ENCODE peak calls at places on chromosomes 2 and 18, in seven cellular contexts. One of them, this sample, is unnamed.

GRCh38 chr2:182379235-182379634 is 47.6 kb downstream of the PDE1A start:
- DNase-seq in AML-193: no peak
- DNase-seq in stimulated activated naive CD8-positive, alpha-beta T cell treated with anti-CD3 and anti-CD28 coated beads, Interleukin-15, amount 100 ng/mL, for 72 hours: no peak
- DNase-seq in caudate nucleus: no peak
- DNase-seq in H9: no peak
- DNase-seq in colonic mucosa: no peak
- DNase-seq in NCI-H1105 treated with DMSO at 0.1 percent for 48 hours: peak; percentile 68
- DNase-seq in this sample: no peak

GRCh38 chr18:11175266-11175947 is 26.0 kb upstream of the PIEZO2 start:
- DNase-seq in AML-193: no peak
- DNase-seq in stimulated activated naive CD8-positive, alpha-beta T cell treated with anti-CD3 and anti-CD28 coated beads, Interleukin-15, amount 100 ng/mL, for 72 hours: no peak
- DNase-seq in caudate nucleus: no peak
- DNase-seq in H9: no peak
- DNase-seq in colonic mucosa: no peak
- DNase-seq in NCI-H1105 treated with DMSO at 0.1 percent for 48 hours: no peak
- DNase-seq in this sample: no peak

GRCh38 chr2:140814141-140814540 is 1316.7 kb downstream of the LRP1B start:
- DNase-seq in AML-193: no peak
- DNase-seq in stimulated activated naive CD8-positive, alpha-beta T cell treated with anti-CD3 and anti-CD28 coated beads, Interleukin-15, amount 100 ng/mL, for 72 hours: no peak
- DNase-seq in caudate nucleus: no peak
- DNase-seq in H9: no peak
- DNase-seq in colonic mucosa: no peak
- DNase-seq in NCI-H1105 treated with DMSO at 0.1 percent for 48 hours: peak; percentile 32
- DNase-seq in this sample: no peak

GRCh38 chr18:80175451-80176235 is 66.6 kb downstream of the ADNP2 start:
- DNase-seq in AML-193: no peak
- DNase-seq in stimulated activated naive CD8-positive, alpha-beta T cell treated with anti-CD3 and anti-CD28 coated beads, Interleukin-15, amount 100 ng/mL, for 72 hours: peak; percentile 72
- DNase-seq in caudate nucleus: no peak
- DNase-seq in H9: no peak
- DNase-seq in colonic mucosa: no peak
- DNase-seq in NCI-H1105 treated with DMSO at 0.1 percent for 48 hours: no peak
- DNase-seq in this sample: no peak

GRCh38 chr2:51534176-51534575 is 502.2 kb upstream of the NRXN1 start:
- DNase-seq in AML-193: no peak
- DNase-seq in stimulated activated naive CD8-positive, alpha-beta T cell treated with anti-CD3 and anti-CD28 coated beads, Interleukin-15, amount 100 ng/mL, for 72 hours: no peak
- DNase-seq in caudate nucleus: no peak
- DNase-seq in H9: no peak
- DNase-seq in colonic mucosa: no peak
- DNase-seq in NCI-H1105 treated with DMSO at 0.1 percent for 48 hours: peak; percentile 92
- DNase-seq in this sample: no peak

GRCh38 chr2:172323256-172323655 is 104.1 kb upstream of the ITGA6 start:
- DNase-seq in AML-193: no peak
- DNase-seq in stimulated activated naive CD8-positive, alpha-beta T cell treated with anti-CD3 and anti-CD28 coated beads, Interleukin-15, amount 100 ng/mL, for 72 hours: no peak
- DNase-seq in caudate nucleus: no peak
- DNase-seq in H9: no peak
- DNase-seq in colonic mucosa: no peak
- DNase-seq in NCI-H1105 treated with DMSO at 0.1 percent for 48 hours: no peak
- DNase-seq in this sample: no peak

GRCh38 chr2:28643324-28643723 is 108.3 kb upstream of the PPP1CB start:
- DNase-seq in AML-193: no peak
- DNase-seq in stimulated activated naive CD8-positive, alpha-beta T cell treated with anti-CD3 and anti-CD28 coated beads, Interleukin-15, amount 100 ng/mL, for 72 hours: no peak
- DNase-seq in caudate nucleus: no peak
- DNase-seq in H9: no peak
- DNase-seq in colonic mucosa: no peak
- DNase-seq in NCI-H1105 treated with DMSO at 0.1 percent for 48 hours: no peak
- DNase-seq in this sample: no peak

GRCh38 chr18:24935896-24936295 is 416.1 kb downstream of the ZNF521 start:
- DNase-seq in AML-193: no peak
- DNase-seq in stimulated activated naive CD8-positive, alpha-beta T cell treated with anti-CD3 and anti-CD28 coated beads, Interleukin-15, amount 100 ng/mL, for 72 hours: no peak
- DNase-seq in caudate nucleus: no peak
- DNase-seq in H9: no peak
- DNase-seq in colonic mucosa: no peak
- DNase-seq in NCI-H1105 treated with DMSO at 0.1 percent for 48 hours: no peak
- DNase-seq in this sample: no peak

GRCh38 chr2:46239847-46240181 is 57.4 kb upstream of the EPAS1 start:
- DNase-seq in AML-193: no peak
- DNase-seq in stimulated activated naive CD8-positive, alpha-beta T cell treated with anti-CD3 and anti-CD28 coated beads, Interleukin-15, amount 100 ng/mL, for 72 hours: peak; percentile 55
- DNase-seq in caudate nucleus: no peak
- DNase-seq in H9: no peak
- DNase-seq in colonic mucosa: no peak
- DNase-seq in NCI-H1105 treated with DMSO at 0.1 percent for 48 hours: no peak
- DNase-seq in this sample: no peak

GRCh38 chr18:60146220-60146960 is 226.2 kb downstream of the MC4R start:
- DNase-seq in AML-193: no peak
- DNase-seq in stimulated activated naive CD8-positive, alpha-beta T cell treated with anti-CD3 and anti-CD28 coated beads, Interleukin-15, amount 100 ng/mL, for 72 hours: no peak
- DNase-seq in caudate nucleus: no peak
- DNase-seq in H9: no peak
- DNase-seq in colonic mucosa: no peak
- DNase-seq in NCI-H1105 treated with DMSO at 0.1 percent for 48 hours: no peak
- DNase-seq in this sample: no peak

GRCh38 chr2:237027712-237028029 is 58.0 kb upstream of the COPS8 start:
- DNase-seq in AML-193: no peak
- DNase-seq in stimulated activated naive CD8-positive, alpha-beta T cell treated with anti-CD3 and anti-CD28 coated beads, Interleukin-15, amount 100 ng/mL, for 72 hours: no peak
- DNase-seq in caudate nucleus: no peak
- DNase-seq in H9: no peak
- DNase-seq in colonic mucosa: no peak
- DNase-seq in NCI-H1105 treated with DMSO at 0.1 percent for 48 hours: no peak
- DNase-seq in this sample: no peak

GRCh38 chr2:150591901-150592300 is 104.4 kb upstream of the RND3 start:
- DNase-seq in AML-193: no peak
- DNase-seq in stimulated activated naive CD8-positive, alpha-beta T cell treated with anti-CD3 and anti-CD28 coated beads, Interleukin-15, amount 100 ng/mL, for 72 hours: no peak
- DNase-seq in caudate nucleus: no peak
- DNase-seq in H9: no peak
- DNase-seq in colonic mucosa: no peak
- DNase-seq in NCI-H1105 treated with DMSO at 0.1 percent for 48 hours: no peak
- DNase-seq in this sample: no peak

GRCh38 chr2:11482473-11483031 is 16.6 kb upstream of the E2F6 start:
- DNase-seq in AML-193: no peak
- DNase-seq in stimulated activated naive CD8-positive, alpha-beta T cell treated with anti-CD3 and anti-CD28 coated beads, Interleukin-15, amount 100 ng/mL, for 72 hours: no peak
- DNase-seq in caudate nucleus: no peak
- DNase-seq in H9: peak; percentile 80
- DNase-seq in colonic mucosa: no peak
- DNase-seq in NCI-H1105 treated with DMSO at 0.1 percent for 48 hours: no peak
- DNase-seq in this sample: no peak

GRCh38 chr2:239626971-239627598 is 226.3 kb upstream of the HDAC4 start:
- DNase-seq in AML-193: no peak
- DNase-seq in stimulated activated naive CD8-positive, alpha-beta T cell treated with anti-CD3 and anti-CD28 coated beads, Interleukin-15, amount 100 ng/mL, for 72 hours: no peak
- DNase-seq in caudate nucleus: no peak
- DNase-seq in H9: no peak
- DNase-seq in colonic mucosa: no peak
- DNase-seq in NCI-H1105 treated with DMSO at 0.1 percent for 48 hours: no peak
- DNase-seq in this sample: no peak

GRCh38 chr18:11304900-11305299 is 155.5 kb upstream of the PIEZO2 start:
- DNase-seq in AML-193: no peak
- DNase-seq in stimulated activated naive CD8-positive, alpha-beta T cell treated with anti-CD3 and anti-CD28 coated beads, Interleukin-15, amount 100 ng/mL, for 72 hours: no peak
- DNase-seq in caudate nucleus: no peak
- DNase-seq in H9: no peak
- DNase-seq in colonic mucosa: no peak
- DNase-seq in NCI-H1105 treated with DMSO at 0.1 percent for 48 hours: no peak
- DNase-seq in this sample: no peak

GRCh38 chr2:168593713-168594112 is 137.6 kb downstream of the CERS6 start:
- DNase-seq in AML-193: no peak
- DNase-seq in stimulated activated naive CD8-positive, alpha-beta T cell treated with anti-CD3 and anti-CD28 coated beads, Interleukin-15, amount 100 ng/mL, for 72 hours: no peak
- DNase-seq in caudate nucleus: no peak
- DNase-seq in H9: no peak
- DNase-seq in colonic mucosa: no peak
- DNase-seq in NCI-H1105 treated with DMSO at 0.1 percent for 48 hours: no peak
- DNase-seq in this sample: no peak

GRCh38 chr2:64934530-64934929 is 54.7 kb upstream of the SLC1A4 start:
- DNase-seq in AML-193: no peak
- DNase-seq in stimulated activated naive CD8-positive, alpha-beta T cell treated with anti-CD3 and anti-CD28 coated beads, Interleukin-15, amount 100 ng/mL, for 72 hours: no peak
- DNase-seq in caudate nucleus: no peak
- DNase-seq in H9: no peak
- DNase-seq in colonic mucosa: peak; percentile 53
- DNase-seq in NCI-H1105 treated with DMSO at 0.1 percent for 48 hours: no peak
- DNase-seq in this sample: no peak